ENCODE peak calls at places on chromosome 13, in ten cellular contexts. One of them, this sample, is unnamed.

GRCh38 chr13:32639502-32640105 is 53.4 kb downstream of the PDS5B start:
- DNase-seq in lower leg skin: no peak
- DNase-seq in cardiac muscle cell: peak
- DNase-seq in NCI-H1092 treated with DMSO at 0.1 percent for 48 hours: peak
- DNase-seq in IMR-90: peak
- DNase-seq in cerebellar cortex: peak
- DNase-seq in AG10803: peak
- DNase-seq in Daoy: peak
- DNase-seq in H9: no peak
- DNase-seq in fibroblast of the aortic adventitia: peak
- DNase-seq in this sample: peak

GRCh38 chr13:94110011-94110410 is 369.5 kb downstream of the DCT start:
- DNase-seq in lower leg skin: no peak
- DNase-seq in cardiac muscle cell: no peak
- DNase-seq in NCI-H1092 treated with DMSO at 0.1 percent for 48 hours: no peak
- DNase-seq in IMR-90: peak
- DNase-seq in cerebellar cortex: no peak
- DNase-seq in AG10803: peak
- DNase-seq in Daoy: no peak
- DNase-seq in H9: no peak
- DNase-seq in fibroblast of the aortic adventitia: no peak
- DNase-seq in this sample: no peak

GRCh38 chr13:99980201-99981114 is 1.1 kb upstream of the ZIC2 start:
- DNase-seq in lower leg skin: no peak
- DNase-seq in cardiac muscle cell: peak
- DNase-seq in NCI-H1092 treated with DMSO at 0.1 percent for 48 hours: peak
- DNase-seq in IMR-90: peak
- DNase-seq in cerebellar cortex: peak
- DNase-seq in AG10803: peak
- DNase-seq in Daoy: peak
- DNase-seq in H9: peak
- DNase-seq in fibroblast of the aortic adventitia: peak
- DNase-seq in this sample: no peak

GRCh38 chr13:74288361-74288911 is 154.2 kb upstream of the KLF12 start:
- DNase-seq in lower leg skin: peak
- DNase-seq in cardiac muscle cell: no peak
- DNase-seq in NCI-H1092 treated with DMSO at 0.1 percent for 48 hours: peak
- DNase-seq in IMR-90: no peak
- DNase-seq in cerebellar cortex: peak
- DNase-seq in AG10803: no peak
- DNase-seq in Daoy: no peak
- DNase-seq in H9: peak
- DNase-seq in fibroblast of the aortic adventitia: no peak
- DNase-seq in this sample: no peak

GRCh38 chr13:79870123-79870522 is 389.2 kb downstream of the NDFIP2 start:
- DNase-seq in lower leg skin: no peak
- DNase-seq in cardiac muscle cell: peak
- DNase-seq in NCI-H1092 treated with DMSO at 0.1 percent for 48 hours: no peak
- DNase-seq in IMR-90: peak
- DNase-seq in cerebellar cortex: peak
- DNase-seq in AG10803: no peak
- DNase-seq in Daoy: no peak
- DNase-seq in H9: no peak
- DNase-seq in fibroblast of the aortic adventitia: peak
- DNase-seq in this sample: no peak

GRCh38 chr13:55583953-55584593 is 1556.6 kb upstream of the PRR20A start:
- DNase-seq in lower leg skin: no peak
- DNase-seq in cardiac muscle cell: no peak
- DNase-seq in NCI-H1092 treated with DMSO at 0.1 percent for 48 hours: no peak
- DNase-seq in IMR-90: no peak
- DNase-seq in cerebellar cortex: no peak
- DNase-seq in AG10803: no peak
- DNase-seq in Daoy: no peak
- DNase-seq in H9: peak
- DNase-seq in fibroblast of the aortic adventitia: no peak
- DNase-seq in this sample: no peak

GRCh38 chr13:23509781-23510543 is 60.2 kb upstream of the TNFRSF19 start:
- DNase-seq in lower leg skin: no peak
- DNase-seq in cardiac muscle cell: peak
- DNase-seq in NCI-H1092 treated with DMSO at 0.1 percent for 48 hours: no peak
- DNase-seq in IMR-90: peak
- DNase-seq in cerebellar cortex: no peak
- DNase-seq in AG10803: peak
- DNase-seq in Daoy: peak
- DNase-seq in H9: no peak
- DNase-seq in fibroblast of the aortic adventitia: peak
- DNase-seq in this sample: no peak

GRCh38 chr13:33194820-33195692 is 90.5 kb downstream of the STARD13 start:
- DNase-seq in lower leg skin: no peak
- DNase-seq in cardiac muscle cell: peak
- DNase-seq in NCI-H1092 treated with DMSO at 0.1 percent for 48 hours: no peak
- DNase-seq in IMR-90: peak
- DNase-seq in cerebellar cortex: no peak
- DNase-seq in AG10803: peak
- DNase-seq in Daoy: peak
- DNase-seq in H9: no peak
- DNase-seq in fibroblast of the aortic adventitia: peak
- DNase-seq in this sample: peak

GRCh38 chr13:98004107-98004506 is 50.6 kb downstream of the IPO5 start:
- DNase-seq in lower leg skin: no peak
- DNase-seq in cardiac muscle cell: peak
- DNase-seq in NCI-H1092 treated with DMSO at 0.1 percent for 48 hours: no peak
- DNase-seq in IMR-90: peak
- DNase-seq in cerebellar cortex: no peak
- DNase-seq in AG10803: peak
- DNase-seq in Daoy: no peak
- DNase-seq in H9: no peak
- DNase-seq in fibroblast of the aortic adventitia: peak
- DNase-seq in this sample: no peak

GRCh38 chr13:20689291-20689690 is 14.2 kb upstream of the IL17D start:
- DNase-seq in lower leg skin: no peak
- DNase-seq in cardiac muscle cell: no peak
- DNase-seq in NCI-H1092 treated with DMSO at 0.1 percent for 48 hours: no peak
- DNase-seq in IMR-90: no peak
- DNase-seq in cerebellar cortex: no peak
- DNase-seq in AG10803: no peak
- DNase-seq in Daoy: no peak
- DNase-seq in H9: no peak
- DNase-seq in fibroblast of the aortic adventitia: no peak
- DNase-seq in this sample: no peak

GRCh38 chr13:32582991-32583390 is 3.3 kb upstream of the PDS5B start:
- DNase-seq in lower leg skin: no peak
- DNase-seq in cardiac muscle cell: no peak
- DNase-seq in NCI-H1092 treated with DMSO at 0.1 percent for 48 hours: no peak
- DNase-seq in IMR-90: no peak
- DNase-seq in cerebellar cortex: no peak
- DNase-seq in AG10803: no peak
- DNase-seq in Daoy: no peak
- DNase-seq in H9: no peak
- DNase-seq in fibroblast of the aortic adventitia: no peak
- DNase-seq in this sample: no peak